ENCODE peak calls at places on chromosomes 2 and 18, in four cellular contexts. One of them, this sample, is unnamed.
A peak's percentile ranks its signal among the peaks of the same experiment; 100 is the strongest.

GRCh38 chr2:12717191-12717987 is 653 bp downstream of the TRIB2 start:
- DNase-seq in HepG2: no peak
- DNase-seq in K562: peak; percentile 60
- DNase-seq in SK-N-SH: peak; percentile 85
- DNase-seq in this sample: peak; percentile 74

GRCh38 chr2:237617305-237617982 is 9.9 kb upstream of the LRRFIP1 start:
- DNase-seq in SK-N-SH: no peak
- DNase-seq in K562: no peak
- DNase-seq in HepG2: no peak
- DNase-seq in this sample: no peak

GRCh38 chr2:186887107-186888090 is 38.4 kb upstream of the ZSWIM2 start:
- DNase-seq in SK-N-SH: no peak
- DNase-seq in HepG2: no peak
- DNase-seq in K562: peak; percentile 34
- DNase-seq in this sample: no peak

GRCh38 chr2:20282916-20283592 is 58.1 kb upstream of the SDC1 start:
- DNase-seq in SK-N-SH: peak; percentile 69
- DNase-seq in HepG2: no peak
- DNase-seq in K562: no peak
- DNase-seq in this sample: no peak

GRCh38 chr2:28754321-28754720 is 2.7 kb downstream of the PPP1CB start:
- DNase-seq in HepG2: no peak
- DNase-seq in K562: peak; percentile 39
- DNase-seq in SK-N-SH: no peak
- DNase-seq in this sample: no peak

GRCh38 chr18:55338955-55339662 is 248.9 kb downstream of the TCF4 start:
- DNase-seq in HepG2: no peak
- DNase-seq in SK-N-SH: no peak
- DNase-seq in K562: no peak
- DNase-seq in this sample: no peak

GRCh38 chr2:9565436-9566153 is 10.0 kb upstream of the ADAM17 start:
- DNase-seq in HepG2: no peak
- DNase-seq in K562: no peak
- DNase-seq in SK-N-SH: no peak
- DNase-seq in this sample: no peak

GRCh38 chr18:76428396-76429261 is 66.4 kb downstream of the ZNF516 start:
- DNase-seq in K562: no peak
- DNase-seq in HepG2: no peak
- DNase-seq in SK-N-SH: no peak
- DNase-seq in this sample: no peak

GRCh38 chr2:223865124-223865523 is 27.7 kb upstream of the AP1S3 start:
- DNase-seq in SK-N-SH: no peak
- DNase-seq in K562: no peak
- DNase-seq in HepG2: no peak
- DNase-seq in this sample: no peak

GRCh38 chr2:223781560-223781959 is 55.8 kb downstream of the AP1S3 start:
- DNase-seq in K562: no peak
- DNase-seq in HepG2: no peak
- DNase-seq in SK-N-SH: no peak
- DNase-seq in this sample: no peak

GRCh38 chr2:98086491-98087446 is at the start of gene VWA3B:
- DNase-seq in SK-N-SH: peak; percentile 91
- DNase-seq in HepG2: no peak
- DNase-seq in K562: peak; percentile 70
- DNase-seq in this sample: peak; percentile 91

GRCh38 chr2:124318913-124319312 is 293.8 kb downstream of the CNTNAP5 start:
- DNase-seq in SK-N-SH: no peak
- DNase-seq in K562: no peak
- DNase-seq in HepG2: no peak
- DNase-seq in this sample: no peak

DNA sequence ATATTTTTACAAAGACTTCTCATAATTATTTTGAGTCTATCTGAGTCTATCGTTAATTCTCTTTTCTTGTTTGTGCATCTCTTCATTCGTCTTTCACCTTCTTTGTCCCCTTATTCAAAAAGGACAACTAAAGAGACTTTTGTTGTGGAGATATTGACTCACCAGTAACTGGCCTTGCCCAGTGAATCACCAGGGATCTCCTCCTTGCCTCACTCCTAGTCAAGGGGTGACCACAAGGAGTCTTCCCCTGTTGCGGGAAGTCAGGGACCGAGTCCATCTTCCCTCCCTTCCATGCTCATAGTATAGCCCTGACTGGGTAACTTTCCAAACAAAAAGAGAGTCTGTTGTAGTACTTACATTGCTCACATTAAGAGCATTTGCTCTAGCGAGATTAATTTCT is 158.9 kb downstream of the NEB start:
- DNase-seq in SK-N-SH: no peak
- DNase-seq in K562: no peak
- DNase-seq in HepG2: no peak
- DNase-seq in this sample: no peak
- TF ChIP-seq FOXJ3 in SK-N-SH: no peak
- TF ChIP-seq FOXJ3 in K562: no peak
- TF ChIP-seq FOXJ3 in HepG2: no peak
- TF ChIP-seq FOXJ3 in this sample: no peak

DNA sequence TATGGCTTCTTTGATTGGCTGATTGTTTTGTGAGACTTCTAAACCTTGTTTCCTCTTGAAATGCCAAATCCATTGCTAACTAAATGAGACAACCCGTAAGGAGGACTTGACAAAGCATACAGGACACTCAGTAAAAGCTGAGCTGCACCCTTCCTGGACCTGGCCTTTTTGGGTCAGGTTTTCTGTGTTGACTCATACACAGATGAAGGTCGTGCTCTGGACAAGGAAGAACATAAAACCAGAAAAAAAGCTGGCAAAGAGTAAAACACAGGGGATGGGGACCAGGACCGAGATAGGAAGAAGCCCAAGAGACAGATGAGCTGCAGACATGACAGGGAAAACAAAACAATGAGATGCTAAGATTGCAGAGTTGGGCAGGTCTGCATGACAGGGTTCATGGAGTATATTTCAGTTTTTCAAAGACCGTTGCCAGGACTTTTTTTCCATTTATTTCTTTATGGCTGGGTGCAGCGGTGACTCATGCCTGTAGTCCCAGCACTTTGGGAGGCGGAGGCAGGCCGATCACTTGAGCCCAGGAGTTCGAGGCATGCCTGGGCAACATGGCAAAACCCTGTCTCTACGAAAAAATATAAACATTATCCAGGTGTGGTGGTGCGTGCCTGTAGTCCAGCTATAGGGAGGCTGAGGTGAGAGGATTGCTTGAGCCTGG is 41.4 kb downstream of the INO80C start:
- DNase-seq in SK-N-SH: no peak
- DNase-seq in HepG2: no peak
- DNase-seq in K562: no peak
- DNase-seq in this sample: no peak
- TF ChIP-seq USF2 in SK-N-SH: no peak
- TF ChIP-seq USF2 in HepG2: no peak
- TF ChIP-seq USF2 in K562: no peak
- TF ChIP-seq USF2 in this sample: no peak

DNA sequence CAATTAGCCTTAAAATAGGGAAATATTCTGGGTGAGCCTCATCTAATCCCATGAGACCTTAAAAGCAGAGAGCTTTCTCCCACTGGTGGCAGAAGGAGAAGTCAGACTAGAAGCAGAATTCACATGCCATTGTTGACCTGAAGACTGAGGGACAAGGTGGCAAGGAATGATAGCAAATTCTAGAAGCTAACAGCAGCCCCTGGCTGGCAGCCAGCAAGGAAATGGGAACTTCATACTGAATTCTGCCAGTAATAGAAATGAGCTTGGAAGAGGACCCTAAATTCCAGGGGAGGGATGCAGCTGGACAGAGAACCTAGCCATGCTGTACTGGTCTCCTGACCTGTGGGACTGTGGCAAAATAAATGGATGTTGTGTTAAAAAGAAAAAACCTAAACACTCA is 19.5 kb downstream of the B3GNT7 start:
- DNase-seq in HepG2: no peak
- DNase-seq in SK-N-SH: no peak
- DNase-seq in K562: no peak
- DNase-seq in this sample: no peak
- TF ChIP-seq FOXJ3 in HepG2: no peak
- TF ChIP-seq FOXJ3 in SK-N-SH: no peak
- TF ChIP-seq FOXJ3 in K562: no peak
- TF ChIP-seq FOXJ3 in this sample: no peak

GRCh38 chr18:79058007-79058406 is 11.2 kb upstream of the ATP9B start:
- DNase-seq in HepG2: no peak
- DNase-seq in K562: no peak
- DNase-seq in SK-N-SH: no peak
- DNase-seq in this sample: no peak

GRCh38 chr18:79059456-79059855 is 9.7 kb upstream of the ATP9B start:
- DNase-seq in HepG2: no peak
- DNase-seq in K562: no peak
- DNase-seq in SK-N-SH: no peak
- DNase-seq in this sample: no peak

GRCh38 chr18:79062806-79063205 is 6.4 kb upstream of the ATP9B start:
- DNase-seq in SK-N-SH: no peak
- DNase-seq in HepG2: peak; percentile 21
- DNase-seq in K562: no peak
- DNase-seq in this sample: no peak

DNA sequence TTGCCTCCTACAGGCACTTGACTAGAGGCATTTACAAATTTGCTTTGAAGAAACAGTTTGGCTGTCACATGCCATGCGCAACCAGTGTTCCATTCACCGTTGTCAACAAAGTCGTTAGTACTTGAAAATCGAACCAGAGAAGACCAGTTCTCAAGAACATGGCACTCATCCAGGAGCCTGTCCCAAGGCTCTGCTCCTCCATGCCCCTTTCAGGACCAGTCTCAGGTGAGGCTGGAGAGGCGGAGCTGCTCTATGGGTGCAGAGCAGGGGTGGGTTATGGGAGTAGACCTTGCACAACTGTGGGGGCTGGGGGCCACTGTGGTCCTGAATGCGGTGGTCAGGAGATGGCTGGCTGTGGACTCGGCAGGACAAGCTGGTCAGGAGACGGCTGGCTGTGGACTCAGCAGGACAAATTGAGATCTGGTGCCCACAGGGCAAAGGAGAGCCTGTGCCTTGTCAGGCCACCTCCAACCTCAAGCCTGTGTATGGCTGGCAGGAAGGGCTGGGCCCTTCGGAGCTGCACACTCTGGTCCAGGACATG is 12.3 kb upstream of the ATP9B start:
- DNase-seq in K562: no peak
- DNase-seq in SK-N-SH: no peak
- DNase-seq in HepG2: no peak
- DNase-seq in this sample: no peak
- TF ChIP-seq USF2 in K562: no peak
- TF ChIP-seq USF2 in SK-N-SH: no peak
- TF ChIP-seq USF2 in HepG2: no peak
- TF ChIP-seq USF2 in this sample: no peak

GRCh38 chr2:227817940-227818568 is 4.4 kb downstream of the CCL20 start:
- DNase-seq in HepG2: peak; percentile 95
- DNase-seq in K562: no peak
- DNase-seq in SK-N-SH: peak; percentile 4
- DNase-seq in this sample: peak; percentile 15

GRCh38 chr2:227817336-227817735 is 3.7 kb downstream of the CCL20 start:
- DNase-seq in SK-N-SH: no peak
- DNase-seq in HepG2: no peak
- DNase-seq in K562: no peak
- DNase-seq in this sample: no peak

GRCh38 chr2:227816507-227817274 is 3.0 kb downstream of the CCL20 start:
- DNase-seq in SK-N-SH: no peak
- DNase-seq in HepG2: peak; percentile 81
- DNase-seq in K562: no peak
- DNase-seq in this sample: no peak

GRCh38 chr2:227819398-227819697 is 5.7 kb downstream of the CCL20 start:
- DNase-seq in HepG2: no peak
- DNase-seq in SK-N-SH: no peak
- DNase-seq in K562: no peak
- DNase-seq in this sample: no peak

DNA sequence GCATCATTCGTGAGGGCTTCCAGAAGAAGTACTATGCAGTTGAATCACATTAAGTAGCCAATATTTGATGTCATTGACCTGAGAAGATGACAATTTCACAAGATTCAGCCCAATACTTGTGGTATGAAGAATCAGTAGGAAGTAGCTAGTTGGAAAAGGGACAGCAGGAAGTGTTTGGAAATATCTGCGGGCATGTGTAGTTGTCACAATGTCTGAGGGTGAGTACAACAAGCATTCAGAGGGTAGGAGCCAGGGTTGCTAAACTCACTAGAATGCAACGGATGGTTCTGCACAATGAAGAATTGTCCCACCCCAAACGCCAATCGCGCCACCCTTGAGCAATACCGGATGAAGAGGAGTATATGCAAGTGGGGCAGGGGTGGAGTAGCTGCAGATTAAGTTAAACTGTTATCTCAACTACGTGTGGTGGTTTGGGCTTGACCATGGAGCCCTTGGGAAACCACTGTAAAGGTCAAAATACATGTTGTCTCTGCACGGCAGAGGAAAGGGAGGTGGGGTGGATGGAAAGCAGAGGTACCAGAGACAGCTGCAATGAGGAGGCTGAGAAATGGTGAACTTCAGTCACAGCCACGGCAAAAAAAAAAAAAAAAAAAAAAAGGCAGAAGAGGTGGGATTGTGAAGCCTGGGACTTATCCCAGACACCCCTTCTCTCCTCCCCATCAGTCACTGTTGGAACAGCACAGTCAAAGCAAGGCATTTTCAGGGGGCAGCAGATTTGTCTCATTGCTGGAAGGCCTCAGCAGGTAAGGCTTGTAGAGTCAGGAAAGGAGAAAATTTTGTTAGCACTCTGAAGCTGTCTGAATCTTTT is 5.1 kb downstream of the CCL20 start:
- DNase-seq in K562: no peak
- DNase-seq in SK-N-SH: no peak
- DNase-seq in HepG2: peak; percentile 100
- DNase-seq in this sample: no peak
- TF ChIP-seq FOXJ3 in K562: no peak
- TF ChIP-seq FOXJ3 in SK-N-SH: no peak
- TF ChIP-seq FOXJ3 in HepG2: peak; percentile 96
- TF ChIP-seq FOXJ3 in this sample: no peak